ENCODE peak calls at places on chromosome 9, in six cellular contexts. N is dorsolateral prefrontal cortex, J is heart left ventricle, S is GM13977, B is A673, C is endothelial cell. Z is an unnamed sample.

GRCh38 chr9:136944519-136945332 is at the start of the genes C8G and FBXW5:
- DNase-seq in N (peak), J (peak), S (peak), B (peak), C (peak), Z (peak)

GRCh38 chr9:63859475-63860215 is 1425.4 kb downstream of the FOXD4L5 start:
- DNase-seq in N (no peak), J (peak), S (no peak), B (peak), C (no peak), Z (no peak)

GRCh38 chr9:136429683-136430590 is 9.7 kb downstream of the INPP5E start:
- DNase-seq in N (no peak), J (no peak), S (no peak), B (no peak), C (no peak), Z (no peak)

GRCh38 chr9:81549500-81550206 is 139.7 kb downstream of the TLE1 start:
- DNase-seq in N (no peak), J (no peak), S (no peak), B (no peak), C (no peak), Z (no peak)

GRCh38 chr9:6645153-6646027 is at the start of gene GLDC:
- DNase-seq in N (peak), J (peak), S (peak), B (peak), C (peak), Z (peak)

GRCh38 chr9:2418619-2419018 is 203.0 kb upstream of the VLDLR start:
- DNase-seq in N (peak), J (peak), S (no peak), B (peak), C (no peak), Z (no peak)

GRCh38 chr9:129522351-129522750 is 98.5 kb downstream of the C9orf50 start:
- DNase-seq in N (no peak), J (no peak), S (no peak), B (no peak), C (no peak), Z (no peak)

GRCh38 chr9:115758441-115758840 is 395.1 kb upstream of the PAPPA start:
- DNase-seq in N (no peak), J (no peak), S (no peak), B (no peak), C (no peak), Z (no peak)

GRCh38 chr9:92467511-92467910 is 14.8 kb downstream of the ASPN start:
- DNase-seq in N (no peak), J (no peak), S (no peak), B (no peak), C (no peak), Z (no peak)

GRCh38 chr9:88537743-88538055 is 2.7 kb downstream of the NXNL2 start:
- DNase-seq in N (peak), J (peak), S (no peak), B (peak), C (peak), Z (peak)

GRCh38 chr9:124551472-124552339 is 44.5 kb upstream of the NR5A1 start:
- DNase-seq in N (peak), J (peak), S (peak), B (peak), C (peak), Z (peak)

GRCh38 chr9:133782157-133783130 is 44.3 kb upstream of the SARDH start:
- DNase-seq in N (peak), J (peak), S (peak), B (peak), C (peak), Z (peak)

DNA sequence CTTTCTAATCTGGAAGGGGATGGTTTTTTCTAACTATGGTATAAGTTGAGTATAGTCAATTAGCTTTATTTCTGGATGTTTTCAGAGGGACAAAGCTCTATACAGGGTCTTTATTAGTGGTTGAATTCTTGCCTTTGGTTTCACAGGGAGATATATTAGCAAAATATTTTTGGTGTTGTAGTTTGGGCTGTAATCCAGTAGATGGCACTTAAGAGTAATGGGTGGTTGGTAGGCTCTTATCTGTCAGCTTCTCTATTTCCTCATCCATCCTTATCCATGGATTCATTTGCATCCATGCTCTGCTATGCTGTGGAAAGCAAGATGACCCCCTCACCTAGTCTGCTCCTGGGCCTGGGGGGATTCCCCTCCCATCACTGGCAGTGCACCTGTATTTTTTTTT is 363.6 kb upstream of the CYLC2 start:
- DNase-seq in N (no peak), J (no peak), S (no peak), B (peak), C (no peak), Z (no peak)
- TF ChIP-seq CTCF in N (no peak), J (no peak), S (peak), B (peak), C (peak), Z (peak)

GRCh38 chr9:975740-976257 is 656 bp upstream of the DMRT3 start:
- DNase-seq in N (no peak), J (no peak), S (no peak), B (no peak), C (no peak), Z (no peak)

GRCh38 chr9:977361-978116 is 1.1 kb downstream of the DMRT3 start:
- DNase-seq in N (no peak), J (no peak), S (no peak), B (no peak), C (peak), Z (no peak)

GRCh38 chr9:978117-978830 is 1.8 kb downstream of the DMRT3 start:
- DNase-seq in N (no peak), J (no peak), S (no peak), B (no peak), C (no peak), Z (no peak)

GRCh38 chr9:976258-976804 is at the start of gene DMRT3:
- DNase-seq in N (no peak), J (no peak), S (peak), B (no peak), C (peak), Z (peak)

DNA sequence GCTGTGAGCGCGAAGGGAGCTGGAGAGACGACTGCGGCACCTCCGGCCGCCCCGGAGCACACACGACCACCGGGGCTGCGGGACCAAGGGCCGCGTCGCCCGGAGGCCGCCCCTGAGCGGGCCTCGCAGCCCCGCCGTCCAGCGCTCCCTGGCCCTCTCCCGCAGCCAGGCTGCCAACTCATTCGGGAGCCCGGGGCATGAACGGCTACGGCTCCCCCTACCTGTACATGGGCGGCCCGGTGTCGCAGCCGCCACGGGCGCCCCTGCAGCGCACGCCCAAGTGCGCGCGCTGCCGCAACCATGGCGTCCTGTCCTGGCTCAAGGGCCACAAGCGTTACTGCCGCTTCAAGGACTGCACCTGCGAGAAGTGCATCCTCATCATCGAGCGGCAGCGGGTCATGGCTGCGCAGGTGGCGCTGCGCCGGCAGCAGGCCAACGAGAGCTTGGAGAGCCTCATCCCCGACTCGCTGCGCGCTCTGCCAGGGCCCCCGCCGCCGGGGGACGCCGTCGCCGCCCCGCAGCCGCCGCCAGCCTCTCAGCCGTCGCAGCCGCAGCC is 428 bp downstream of the DMRT3 start:
- DNase-seq in N (no peak), J (no peak), S (peak), B (no peak), C (peak), Z (no peak)
- TF ChIP-seq CTCF in N (no peak), J (no peak), S (no peak), B (no peak), C (no peak), Z (no peak)

GRCh38 chr9:122248448-122248865 is 16.2 kb downstream of the RBM18 start:
- DNase-seq in N (no peak), J (no peak), S (no peak), B (no peak), C (no peak), Z (no peak)

GRCh38 chr9:122244349-122244748 is 15.6 kb upstream of the LHX6 start:
- DNase-seq in N (no peak), J (no peak), S (no peak), B (no peak), C (no peak), Z (no peak)

GRCh38 chr9:122251351-122251750 is 13.3 kb downstream of the RBM18 start:
- DNase-seq in N (no peak), J (no peak), S (no peak), B (no peak), C (no peak), Z (no peak)

DNA sequence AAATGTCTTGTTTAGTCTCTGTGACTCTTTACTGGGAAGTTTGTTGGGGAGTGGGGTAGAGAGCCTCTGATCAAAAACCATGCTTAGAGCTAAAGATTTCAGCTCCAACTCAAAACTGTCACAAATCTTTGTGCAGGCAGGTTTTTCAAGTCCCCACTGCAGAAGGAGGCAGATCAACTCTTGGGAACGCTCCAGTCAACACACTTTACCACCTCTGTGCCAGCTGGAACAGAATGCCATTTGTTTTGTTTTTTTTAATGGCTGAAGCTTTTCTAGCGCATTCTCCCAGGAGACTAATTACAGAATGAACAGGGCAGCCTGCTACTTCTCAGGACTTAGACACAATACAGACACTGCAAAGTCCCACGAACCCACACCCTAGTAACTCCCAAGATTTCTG is 17.9 kb upstream of the LHX6 start:
- DNase-seq in N (no peak), J (no peak), S (no peak), B (no peak), C (no peak), Z (no peak)
- TF ChIP-seq CTCF in N (no peak), J (no peak), S (no peak), B (no peak), C (no peak), Z (no peak)

GRCh38 chr9:107294756-107295155 is 11.7 kb downstream of the RAD23B start:
- DNase-seq in N (no peak), J (no peak), S (no peak), B (no peak), C (no peak), Z (no peak)

GRCh38 chr9:107295995-107296394 is 12.9 kb downstream of the RAD23B start:
- DNase-seq in N (no peak), J (no peak), S (no peak), B (no peak), C (no peak), Z (no peak)

GRCh38 chr9:107293555-107294085 is 10.5 kb downstream of the RAD23B start:
- DNase-seq in N (no peak), J (no peak), S (no peak), B (no peak), C (no peak), Z (no peak)

DNA sequence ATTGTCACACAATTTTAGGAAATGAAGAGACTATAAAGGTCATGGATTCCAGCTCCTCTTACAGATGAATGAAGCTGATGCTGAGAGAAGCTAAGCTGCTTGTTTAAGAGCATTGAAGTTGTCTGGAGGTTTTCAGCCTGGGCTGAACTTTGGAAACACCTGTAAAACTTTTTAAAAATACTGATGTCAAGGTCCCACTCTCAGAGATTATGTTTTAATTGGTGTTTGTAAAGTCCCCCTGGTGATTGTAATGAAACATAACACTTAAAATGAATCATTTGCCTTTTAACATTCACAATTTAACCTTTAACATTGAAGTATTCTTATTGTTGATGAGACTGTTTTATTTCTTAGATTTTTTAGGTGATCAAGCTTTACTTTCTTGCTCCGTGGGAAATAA is 16.4 kb downstream of the RAD23B start:
- DNase-seq in N (no peak), J (no peak), S (no peak), B (no peak), C (no peak), Z (no peak)
- TF ChIP-seq CTCF in N (no peak), J (no peak), S (no peak), B (no peak), C (peak), Z (peak)

Z was measured in neural crest cell.